ENCODE peak calls at places on chromosomes 7 and 10, in nine cellular contexts. M, I, S, K, F, L, B, O and D are unnamed samples.

GRCh38 chr7:55306331-55306730 is 58.8 kb upstream of the LANCL2 start:
- DNase-seq in F (no peak), O (no peak), S (no peak), K (no peak), L (no peak), I (no peak), M (no peak), B (no peak), D (no peak)

GRCh38 chr7:94908204-94909022 is 1.0 kb downstream of the PPP1R9A start:
- DNase-seq in I (peak; percentile 61), B (peak; percentile 42), F (peak; percentile 32), O (peak; percentile 52), K (peak; percentile 40), S (no peak), L (no peak), M (no peak), D (no peak)

GRCh38 chr10:79047875-79048638 is 20.7 kb upstream of the ZMIZ1 start:
- DNase-seq in B (peak; percentile 46), L (peak; percentile 45), S (peak; percentile 29), O (peak; percentile 7), I (no peak), K (no peak), F (no peak), M (peak; percentile 56), D (no peak)

GRCh38 chr7:140031364-140031763 is 31.4 kb downstream of the PARP12 start:
- DNase-seq in I (no peak), M (no peak), L (no peak), F (no peak), S (no peak), B (no peak), O (no peak), K (no peak), D (no peak)

GRCh38 chr10:82440775-82441174 is 565.8 kb downstream of the NRG3 start:
- DNase-seq in B (no peak), L (no peak), M (no peak), O (no peak), F (no peak), I (no peak), K (no peak), S (no peak), D (no peak)

GRCh38 chr7:105760549-105761447 is 115.6 kb downstream of the ATXN7L1 start:
- DNase-seq in K (no peak), B (no peak), F (no peak), M (no peak), I (no peak), S (no peak), O (no peak), L (no peak), D (no peak)

GRCh38 chr7:6558837-6559236 is 7.6 kb upstream of the GRID2IP start:
- DNase-seq in F (no peak), K (no peak), M (peak; percentile 22), B (no peak), S (peak; percentile 47), O (no peak), I (peak; percentile 39), L (no peak), D (no peak)

GRCh38 chr10:51770719-51771118 is 71.3 kb upstream of the CSTF2T start:
- DNase-seq in M (no peak), L (no peak), B (no peak), O (no peak), I (no peak), K (no peak), S (no peak), F (no peak), D (no peak)

GRCh38 chr10:12502526-12503274 is 153.4 kb downstream of the CAMK1D start:
- DNase-seq in F (no peak), I (no peak), S (no peak), L (no peak), B (no peak), M (no peak), O (no peak), K (no peak), D (no peak)

GRCh38 chr7:33722383-33723096 is 182.8 kb upstream of the BMPER start:
- DNase-seq in S (no peak), I (no peak), L (no peak), B (no peak), F (peak; percentile 59), O (no peak), K (no peak), M (no peak), D (no peak)

GRCh38 chr10:12902135-12902572 is 99.4 kb downstream of the CCDC3 start:
- DNase-seq in L (peak; percentile 52), M (peak; percentile 59), K (no peak), F (peak; percentile 66), B (peak; percentile 58), S (peak; percentile 66), I (peak; percentile 50), O (peak; percentile 73), D (peak; percentile 46)

GRCh38 chr7:27532256-27532783 is 130.4 kb downstream of the HIBADH start:
- DNase-seq in M (no peak), L (no peak), F (no peak), K (no peak), S (no peak), I (no peak), B (no peak), O (no peak), D (no peak)

GRCh38 chr7:105863876-105864275 is 12.5 kb downstream of the ATXN7L1 start:
- DNase-seq in O (no peak), L (no peak), I (no peak), B (no peak), K (no peak), S (no peak), F (no peak), M (no peak), D (no peak)

GRCh38 chr10:103678104-103678526 is 177.3 kb downstream of the SH3PXD2A start:
- DNase-seq in M (peak; percentile 87), L (peak; percentile 50), K (no peak), F (peak; percentile 77), I (no peak), O (peak; percentile 93), S (peak; percentile 89), B (no peak), D (peak; percentile 87)

GRCh38 chr10:35657621-35658020 is 15.5 kb upstream of the FZD8 start:
- DNase-seq in F (no peak), M (no peak), S (no peak), O (no peak), B (no peak), L (no peak), I (no peak), K (no peak), D (no peak)

GRCh38 chr10:72001026-72001380 is 36.8 kb downstream of the CHST3 start:
- DNase-seq in L (no peak), I (no peak), F (peak; percentile 17), M (no peak), S (no peak), K (no peak), O (peak; percentile 40), B (no peak), D (no peak)

GRCh38 chr7:112930787-112931186 is 140.6 kb upstream of the TMEM168 start:
- DNase-seq in K (no peak), L (no peak), I (no peak), O (no peak), B (no peak), S (no peak), M (no peak), F (no peak), D (peak; percentile 6)

GRCh38 chr7:130352335-130353074 is 7.9 kb downstream of the CPA5 start:
- DNase-seq in M (no peak), K (no peak), B (no peak), S (no peak), I (peak; percentile 92), F (peak; percentile 62), L (no peak), O (peak; percentile 53), D (peak; percentile 8)

GRCh38 chr7:26398436-26399308 is 107.0 kb downstream of the SNX10 start:
- DNase-seq in K (no peak), S (peak; percentile 95), O (peak; percentile 61), B (peak; percentile 54), M (peak; percentile 28), I (peak; percentile 57), L (peak; percentile 51), F (peak; percentile 79), D (no peak)

GRCh38 chr7:38728145-38728544 is 97.0 kb upstream of the AMPH start:
- DNase-seq in O (no peak), S (no peak), K (no peak), L (no peak), M (no peak), F (no peak), I (no peak), B (no peak), D (no peak)

GRCh38 chr7:4849390-4849789 is 12.4 kb downstream of the PAPOLB start:
- DNase-seq in B (no peak), K (peak; percentile 45), S (peak; percentile 42), L (no peak), O (no peak), I (peak; percentile 84), F (peak; percentile 36), M (no peak), D (peak; percentile 19)

GRCh38 chr7:41319601-41320000 is 383.3 kb downstream of the INHBA start:
- DNase-seq in O (no peak), K (no peak), F (no peak), I (no peak), M (no peak), S (no peak), B (no peak), L (no peak), D (no peak)

GRCh38 chr7:104059103-104059502 is 69.6 kb upstream of the RELN start:
- DNase-seq in O (no peak), B (no peak), I (no peak), L (no peak), F (no peak), S (no peak), K (no peak), M (no peak), D (no peak)

GRCh38 chr10:129662386-129662785 is 195.3 kb downstream of the MGMT start:
- DNase-seq in B (no peak), I (no peak), S (no peak), L (no peak), O (no peak), M (no peak), F (no peak), K (no peak), D (no peak)

GRCh38 chr10:42850931-42851330 is 68.3 kb downstream of the BMS1 start:
- DNase-seq in F (no peak), L (no peak), M (no peak), K (no peak), I (no peak), O (no peak), B (no peak), S (no peak), D (no peak)

GRCh38 chr7:101950450-101951119 is 133.2 kb downstream of the CUX1 start:
- DNase-seq in O (no peak), I (no peak), M (no peak), L (no peak), K (no peak), B (no peak), S (no peak), F (peak; percentile 62), D (no peak)

GRCh38 chr7:134842062-134842461 is 62.6 kb downstream of the CALD1 start:
- DNase-seq in S (no peak), M (no peak), I (no peak), B (no peak), O (no peak), K (no peak), L (no peak), F (no peak), D (no peak)

GRCh38 chr7:151204383-151205032 is 5.8 kb downstream of the H2BK1 start:
- DNase-seq in K (no peak), S (no peak), M (no peak), L (no peak), B (no peak), F (no peak), O (no peak), I (no peak), D (no peak)

GRCh38 chr7:135253851-135254815 is 20.5 kb downstream of the STRA8 start:
- DNase-seq in O (no peak), L (no peak), B (no peak), F (peak; percentile 89), K (no peak), S (no peak), I (peak; percentile 50), M (no peak), D (peak; percentile 18)

GRCh38 chr10:118626953-118627352 is 31.5 kb upstream of the PRLHR start:
- DNase-seq in B (no peak), K (no peak), O (no peak), L (no peak), M (no peak), F (no peak), I (no peak), S (peak; percentile 31), D (no peak)

GRCh38 chr7:155872678-155873369 is 60.6 kb upstream of the SHH start:
- DNase-seq in S (no peak), O (no peak), I (no peak), M (no peak), L (no peak), B (peak; percentile 37), K (no peak), F (no peak), D (no peak)